ENCODE peak calls at places on chromosomes 11 and 22, in ten cellular contexts. One of them, this sample, is unnamed.

GRCh38 chr11:123624974-123625373 is 29.4 kb downstream of the SCN3B start:
- DNase-seq in lower lobe of right lung: no peak
- DNase-seq in heart right ventricle: no peak
- DNase-seq in RWPE1: no peak
- DNase-seq in AG09309: peak
- DNase-seq in HCT116: no peak
- DNase-seq in IMR-90: peak
- DNase-seq in MCF 10A: peak
- DNase-seq in bronchial epithelial cell: peak
- DNase-seq in nephron progenitor cell: no peak
- DNase-seq in this sample: no peak

GRCh38 chr11:111205622-111206385 is 39.7 kb upstream of the POU2AF2 start:
- DNase-seq in lower lobe of right lung: no peak
- DNase-seq in heart right ventricle: no peak
- DNase-seq in RWPE1: no peak
- DNase-seq in AG09309: no peak
- DNase-seq in HCT116: no peak
- DNase-seq in IMR-90: no peak
- DNase-seq in MCF 10A: no peak
- DNase-seq in bronchial epithelial cell: peak
- DNase-seq in nephron progenitor cell: no peak
- DNase-seq in this sample: no peak

GRCh38 chr11:74543991-74544390 is 48.4 kb upstream of the POLD3 start:
- DNase-seq in lower lobe of right lung: no peak
- DNase-seq in heart right ventricle: no peak
- DNase-seq in RWPE1: no peak
- DNase-seq in AG09309: no peak
- DNase-seq in HCT116: no peak
- DNase-seq in IMR-90: no peak
- DNase-seq in MCF 10A: peak
- DNase-seq in bronchial epithelial cell: peak
- DNase-seq in nephron progenitor cell: no peak
- DNase-seq in this sample: no peak

GRCh38 chr22:27961182-27961581 is 42.1 kb upstream of the PITPNB start:
- DNase-seq in lower lobe of right lung: no peak
- DNase-seq in heart right ventricle: no peak
- DNase-seq in RWPE1: no peak
- DNase-seq in AG09309: no peak
- DNase-seq in HCT116: no peak
- DNase-seq in IMR-90: no peak
- DNase-seq in MCF 10A: no peak
- DNase-seq in bronchial epithelial cell: no peak
- DNase-seq in nephron progenitor cell: no peak
- DNase-seq in this sample: no peak

GRCh38 chr11:95692526-95693270 is 96.9 kb downstream of the FAM76B start:
- DNase-seq in lower lobe of right lung: no peak
- DNase-seq in heart right ventricle: no peak
- DNase-seq in RWPE1: no peak
- DNase-seq in AG09309: no peak
- DNase-seq in HCT116: no peak
- DNase-seq in IMR-90: peak
- DNase-seq in MCF 10A: no peak
- DNase-seq in bronchial epithelial cell: no peak
- DNase-seq in nephron progenitor cell: no peak
- DNase-seq in this sample: no peak

GRCh38 chr11:79117488-79117887 is 323.3 kb downstream of the TENM4 start:
- DNase-seq in lower lobe of right lung: no peak
- DNase-seq in heart right ventricle: no peak
- DNase-seq in RWPE1: no peak
- DNase-seq in AG09309: no peak
- DNase-seq in HCT116: no peak
- DNase-seq in IMR-90: no peak
- DNase-seq in MCF 10A: no peak
- DNase-seq in bronchial epithelial cell: no peak
- DNase-seq in nephron progenitor cell: no peak
- DNase-seq in this sample: no peak

GRCh38 chr11:8192016-8192895 is 23.4 kb upstream of the RIC3 start:
- DNase-seq in lower lobe of right lung: peak
- DNase-seq in heart right ventricle: peak
- DNase-seq in RWPE1: peak
- DNase-seq in AG09309: peak
- DNase-seq in HCT116: peak
- DNase-seq in IMR-90: peak
- DNase-seq in MCF 10A: peak
- DNase-seq in bronchial epithelial cell: peak
- DNase-seq in nephron progenitor cell: peak
- DNase-seq in this sample: no peak

GRCh38 chr11:67022341-67022933 is 497 bp upstream of the SYT12 start:
- DNase-seq in lower lobe of right lung: no peak
- DNase-seq in heart right ventricle: peak
- DNase-seq in RWPE1: peak
- DNase-seq in AG09309: no peak
- DNase-seq in HCT116: peak
- DNase-seq in IMR-90: peak
- DNase-seq in MCF 10A: peak
- DNase-seq in bronchial epithelial cell: peak
- DNase-seq in nephron progenitor cell: no peak
- DNase-seq in this sample: no peak

GRCh38 chr11:15580056-15580774 is 465.5 kb downstream of the INSC start:
- DNase-seq in lower lobe of right lung: no peak
- DNase-seq in heart right ventricle: no peak
- DNase-seq in RWPE1: no peak
- DNase-seq in AG09309: no peak
- DNase-seq in HCT116: no peak
- DNase-seq in IMR-90: no peak
- DNase-seq in MCF 10A: no peak
- DNase-seq in bronchial epithelial cell: no peak
- DNase-seq in nephron progenitor cell: no peak
- DNase-seq in this sample: no peak

GRCh38 chr11:112285918-112286317 is 25.3 kb upstream of the PLET1 start:
- DNase-seq in lower lobe of right lung: no peak
- DNase-seq in heart right ventricle: no peak
- DNase-seq in RWPE1: no peak
- DNase-seq in AG09309: no peak
- DNase-seq in HCT116: no peak
- DNase-seq in IMR-90: peak
- DNase-seq in MCF 10A: no peak
- DNase-seq in bronchial epithelial cell: no peak
- DNase-seq in nephron progenitor cell: no peak
- DNase-seq in this sample: no peak

GRCh38 chr22:38494498-38494897 is 11.6 kb downstream of the DDX17 start:
- DNase-seq in lower lobe of right lung: no peak
- DNase-seq in heart right ventricle: no peak
- DNase-seq in RWPE1: no peak
- DNase-seq in AG09309: peak
- DNase-seq in HCT116: no peak
- DNase-seq in IMR-90: peak
- DNase-seq in MCF 10A: no peak
- DNase-seq in bronchial epithelial cell: no peak
- DNase-seq in nephron progenitor cell: no peak
- DNase-seq in this sample: no peak

GRCh38 chr11:73271936-73272679 is at the start of gene P2RY6:
- DNase-seq in lower lobe of right lung: peak
- DNase-seq in heart right ventricle: no peak
- DNase-seq in RWPE1: peak
- DNase-seq in AG09309: no peak
- DNase-seq in HCT116: no peak
- DNase-seq in IMR-90: peak
- DNase-seq in MCF 10A: peak
- DNase-seq in bronchial epithelial cell: peak
- DNase-seq in nephron progenitor cell: peak
- DNase-seq in this sample: no peak

GRCh38 chr11:59267196-59267595 is 54.5 kb upstream of the MPEG1 start:
- DNase-seq in lower lobe of right lung: no peak
- DNase-seq in heart right ventricle: no peak
- DNase-seq in RWPE1: no peak
- DNase-seq in AG09309: no peak
- DNase-seq in HCT116: no peak
- DNase-seq in IMR-90: no peak
- DNase-seq in MCF 10A: no peak
- DNase-seq in bronchial epithelial cell: no peak
- DNase-seq in nephron progenitor cell: no peak
- DNase-seq in this sample: no peak

GRCh38 chr22:45744442-45744841 is 72.8 kb downstream of the ATXN10 start:
- DNase-seq in lower lobe of right lung: no peak
- DNase-seq in heart right ventricle: no peak
- DNase-seq in RWPE1: no peak
- DNase-seq in AG09309: no peak
- DNase-seq in HCT116: no peak
- DNase-seq in IMR-90: no peak
- DNase-seq in MCF 10A: no peak
- DNase-seq in bronchial epithelial cell: no peak
- DNase-seq in nephron progenitor cell: no peak
- DNase-seq in this sample: no peak

GRCh38 chr11:14095882-14096281 is 133.4 kb downstream of the SPON1 start:
- DNase-seq in lower lobe of right lung: no peak
- DNase-seq in heart right ventricle: no peak
- DNase-seq in RWPE1: no peak
- DNase-seq in AG09309: no peak
- DNase-seq in HCT116: no peak
- DNase-seq in IMR-90: no peak
- DNase-seq in MCF 10A: peak
- DNase-seq in bronchial epithelial cell: no peak
- DNase-seq in nephron progenitor cell: no peak
- DNase-seq in this sample: no peak

GRCh38 chr11:14093065-14093464 is 130.5 kb downstream of the SPON1 start:
- DNase-seq in lower lobe of right lung: no peak
- DNase-seq in heart right ventricle: no peak
- DNase-seq in RWPE1: no peak
- DNase-seq in AG09309: no peak
- DNase-seq in HCT116: no peak
- DNase-seq in IMR-90: no peak
- DNase-seq in MCF 10A: peak
- DNase-seq in bronchial epithelial cell: peak
- DNase-seq in nephron progenitor cell: no peak
- DNase-seq in this sample: no peak

GRCh38 chr11:14089690-14090462 is 127.4 kb downstream of the SPON1 start:
- DNase-seq in lower lobe of right lung: no peak
- DNase-seq in heart right ventricle: no peak
- DNase-seq in RWPE1: no peak
- DNase-seq in AG09309: no peak
- DNase-seq in HCT116: no peak
- DNase-seq in IMR-90: no peak
- DNase-seq in MCF 10A: no peak
- DNase-seq in bronchial epithelial cell: no peak
- DNase-seq in nephron progenitor cell: no peak
- DNase-seq in this sample: no peak

DNA sequence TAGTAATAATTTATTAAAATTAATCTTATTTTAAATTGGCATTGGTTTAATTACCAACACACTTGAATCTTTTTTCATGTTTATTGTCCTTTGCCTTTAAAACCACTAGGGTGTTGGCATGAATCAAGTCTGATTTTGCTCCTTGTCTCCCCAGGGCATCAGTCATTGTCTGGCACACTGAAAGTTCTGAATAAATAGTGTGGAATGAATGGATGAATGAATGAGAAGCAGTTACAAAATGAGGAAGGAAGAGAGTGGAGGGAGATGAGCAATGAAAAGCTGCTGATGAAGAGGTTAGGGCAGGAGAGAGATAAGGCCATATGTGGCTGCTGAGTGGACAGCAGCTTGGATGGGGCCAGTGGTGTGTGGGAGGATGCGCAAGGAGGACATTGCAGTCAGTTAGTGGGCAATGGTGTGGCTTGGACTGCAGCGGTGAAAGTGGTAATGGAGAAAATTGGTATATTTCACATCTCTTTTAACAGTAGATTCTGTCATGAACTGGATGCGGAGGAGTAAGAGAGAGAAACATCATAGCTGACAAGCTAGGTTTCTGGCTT is 132.0 kb downstream of the SPON1 start:
- DNase-seq in lower lobe of right lung: no peak
- DNase-seq in heart right ventricle: no peak
- DNase-seq in RWPE1: no peak
- DNase-seq in AG09309: no peak
- DNase-seq in HCT116: no peak
- DNase-seq in IMR-90: no peak
- DNase-seq in MCF 10A: no peak
- DNase-seq in bronchial epithelial cell: peak
- DNase-seq in nephron progenitor cell: no peak
- DNase-seq in this sample: no peak
- TF ChIP-seq CTCF in lower lobe of right lung: no peak
- TF ChIP-seq CTCF in heart right ventricle: no peak
- TF ChIP-seq CTCF in RWPE1: no peak
- TF ChIP-seq CTCF in AG09309: no peak
- TF ChIP-seq CTCF in HCT116: no peak
- TF ChIP-seq CTCF in IMR-90: no peak
- TF ChIP-seq CTCF in MCF 10A: no peak
- TF ChIP-seq CTCF in bronchial epithelial cell: no peak
- TF ChIP-seq CTCF in nephron progenitor cell: no peak
- TF ChIP-seq CTCF in this sample: no peak

DNA sequence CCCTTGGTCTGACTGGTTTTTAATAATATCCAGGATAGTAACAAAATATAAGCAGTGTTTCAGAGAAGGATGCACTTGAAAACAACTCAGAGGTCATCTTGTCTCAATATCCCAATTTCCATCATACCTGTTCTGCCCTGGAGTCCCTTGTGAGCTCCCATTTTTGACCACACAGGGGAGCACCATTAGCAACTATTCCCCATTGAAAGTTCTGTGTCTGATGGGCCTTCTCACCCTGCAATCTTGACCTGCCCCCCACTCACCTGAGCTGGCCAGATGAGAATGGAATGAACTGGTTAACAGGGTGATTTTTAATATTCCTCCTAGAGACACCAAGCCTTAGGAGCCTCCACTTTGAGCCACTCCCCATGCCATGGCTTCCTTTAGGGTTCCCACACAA is 3.8 kb upstream of the CAPN5 start:
- DNase-seq in lower lobe of right lung: no peak
- DNase-seq in heart right ventricle: no peak
- DNase-seq in RWPE1: no peak
- DNase-seq in AG09309: no peak
- DNase-seq in HCT116: no peak
- DNase-seq in IMR-90: no peak
- DNase-seq in MCF 10A: peak
- DNase-seq in bronchial epithelial cell: peak
- DNase-seq in nephron progenitor cell: no peak
- DNase-seq in this sample: no peak
- TF ChIP-seq CTCF in lower lobe of right lung: no peak
- TF ChIP-seq CTCF in heart right ventricle: no peak
- TF ChIP-seq CTCF in RWPE1: no peak
- TF ChIP-seq CTCF in AG09309: peak
- TF ChIP-seq CTCF in HCT116: peak
- TF ChIP-seq CTCF in IMR-90: no peak
- TF ChIP-seq CTCF in MCF 10A: no peak
- TF ChIP-seq CTCF in bronchial epithelial cell: peak
- TF ChIP-seq CTCF in nephron progenitor cell: no peak
- TF ChIP-seq CTCF in this sample: no peak

GRCh38 chr11:45847908-45848316 is 637 bp downstream of the CRY2 start:
- DNase-seq in lower lobe of right lung: peak
- DNase-seq in heart right ventricle: peak
- DNase-seq in RWPE1: peak
- DNase-seq in AG09309: peak
- DNase-seq in HCT116: no peak
- DNase-seq in IMR-90: peak
- DNase-seq in MCF 10A: peak
- DNase-seq in bronchial epithelial cell: peak
- DNase-seq in nephron progenitor cell: peak
- DNase-seq in this sample: no peak
- TF ChIP-seq CTCF in lower lobe of right lung: no peak
- TF ChIP-seq CTCF in heart right ventricle: no peak
- TF ChIP-seq CTCF in RWPE1: no peak
- TF ChIP-seq CTCF in AG09309: peak
- TF ChIP-seq CTCF in HCT116: peak
- TF ChIP-seq CTCF in IMR-90: peak
- TF ChIP-seq CTCF in MCF 10A: no peak
- TF ChIP-seq CTCF in bronchial epithelial cell: peak
- TF ChIP-seq CTCF in nephron progenitor cell: no peak
- TF ChIP-seq CTCF in this sample: peak

GRCh38 chr11:91261513-91261912 is 963.1 kb upstream of the FAT3 start:
- DNase-seq in lower lobe of right lung: no peak
- DNase-seq in heart right ventricle: no peak
- DNase-seq in RWPE1: no peak
- DNase-seq in AG09309: no peak
- DNase-seq in HCT116: no peak
- DNase-seq in IMR-90: no peak
- DNase-seq in MCF 10A: no peak
- DNase-seq in bronchial epithelial cell: no peak
- DNase-seq in nephron progenitor cell: no peak
- DNase-seq in this sample: no peak
- TF ChIP-seq CTCF in lower lobe of right lung: no peak
- TF ChIP-seq CTCF in heart right ventricle: no peak
- TF ChIP-seq CTCF in RWPE1: no peak
- TF ChIP-seq CTCF in AG09309: no peak
- TF ChIP-seq CTCF in HCT116: no peak
- TF ChIP-seq CTCF in IMR-90: no peak
- TF ChIP-seq CTCF in MCF 10A: no peak
- TF ChIP-seq CTCF in bronchial epithelial cell: no peak
- TF ChIP-seq CTCF in nephron progenitor cell: peak
- TF ChIP-seq CTCF in this sample: peak

This sample was measured in chondrocyte.